ENCODE peak calls at places on chromosomes 6 and 20, in eight cellular contexts. Q is MM.1S, A is cardiac muscle cell, K is AG04450, L is omental fat pad, N is PC-3, V is fibroblast of mammary gland, S is epithelial cell of esophagus. P is an unnamed sample.

GRCh38 chr6:38141716-38142115 is 322.2 kb downstream of the ZFAND3 start:
- DNase-seq in Q (no peak), A (no peak), K (no peak), L (no peak), N (no peak), V (no peak), S (no peak), P (no peak)

GRCh38 chr6:144349690-144350132 is 64.6 kb downstream of the UTRN start:
- DNase-seq in Q (peak), A (peak), K (no peak), L (no peak), N (peak), V (peak), S (peak), P (no peak)

GRCh38 chr6:31308050-31308844 is 36.4 kb upstream of the HLA-C start:
- DNase-seq in Q (peak), A (no peak), K (no peak), L (no peak), N (no peak), V (no peak), S (peak), P (no peak)

GRCh38 chr6:16712931-16713484 is 48.3 kb downstream of the ATXN1 start:
- DNase-seq in Q (no peak), A (peak), K (peak), L (no peak), N (peak), V (peak), S (peak), P (no peak)

GRCh38 chr6:110355031-110355430 is 3.1 kb downstream of the METTL24 start:
- DNase-seq in Q (no peak), A (no peak), K (no peak), L (no peak), N (no peak), V (no peak), S (no peak), P (no peak)

GRCh38 chr6:484086-484728 is 92.7 kb downstream of the IRF4 start:
- DNase-seq in Q (no peak), A (peak), K (no peak), L (no peak), N (no peak), V (peak), S (peak), P (no peak)

GRCh38 chr20:2688041-2688591 is 4.5 kb upstream of the EBF4 start:
- DNase-seq in Q (peak), A (peak), K (no peak), L (no peak), N (peak), V (peak), S (peak), P (peak)

GRCh38 chr6:143498428-143498827 is 13.1 kb downstream of the FUCA2 start:
- DNase-seq in Q (no peak), A (no peak), K (no peak), L (no peak), N (no peak), V (no peak), S (no peak), P (no peak)

GRCh38 chr6:30678964-30679726 is 6.3 kb upstream of the DHX16 start:
- DNase-seq in Q (peak), A (peak), K (no peak), L (peak), N (peak), V (peak), S (peak), P (peak)

GRCh38 chr20:19802492-19803158 is 44.6 kb downstream of the RIN2 start:
- DNase-seq in Q (peak), A (no peak), K (no peak), L (no peak), N (peak), V (no peak), S (peak), P (no peak)

GRCh38 chr6:160088069-160088773 is 33.4 kb upstream of the SLC22A1 start:
- DNase-seq in Q (no peak), A (peak), K (peak), L (no peak), N (peak), V (peak), S (peak), P (peak)

GRCh38 chr6:156080371-156080770 is 624.7 kb upstream of the NOX3 start:
- DNase-seq in Q (no peak), A (no peak), K (no peak), L (no peak), N (peak), V (no peak), S (no peak), P (no peak)

GRCh38 chr6:5307058-5307457 is 45.7 kb downstream of the FARS2 start:
- DNase-seq in Q (no peak), A (no peak), K (no peak), L (no peak), N (no peak), V (no peak), S (no peak), P (no peak)

GRCh38 chr20:38840894-38841470 is 35.5 kb downstream of the PPP1R16B start:
- DNase-seq in Q (no peak), A (no peak), K (no peak), L (no peak), N (no peak), V (no peak), S (no peak), P (no peak)

GRCh38 chr20:1415667-1416468 is 23.0 kb upstream of the FKBP1A start:
- DNase-seq in Q (no peak), A (peak), K (peak), L (no peak), N (peak), V (peak), S (peak), P (no peak)

GRCh38 chr20:58690851-58691250 is 1.7 kb upstream of the NPEPL1 start:
- DNase-seq in Q (no peak), A (peak), K (no peak), L (no peak), N (no peak), V (peak), S (no peak), P (no peak)

DNA sequence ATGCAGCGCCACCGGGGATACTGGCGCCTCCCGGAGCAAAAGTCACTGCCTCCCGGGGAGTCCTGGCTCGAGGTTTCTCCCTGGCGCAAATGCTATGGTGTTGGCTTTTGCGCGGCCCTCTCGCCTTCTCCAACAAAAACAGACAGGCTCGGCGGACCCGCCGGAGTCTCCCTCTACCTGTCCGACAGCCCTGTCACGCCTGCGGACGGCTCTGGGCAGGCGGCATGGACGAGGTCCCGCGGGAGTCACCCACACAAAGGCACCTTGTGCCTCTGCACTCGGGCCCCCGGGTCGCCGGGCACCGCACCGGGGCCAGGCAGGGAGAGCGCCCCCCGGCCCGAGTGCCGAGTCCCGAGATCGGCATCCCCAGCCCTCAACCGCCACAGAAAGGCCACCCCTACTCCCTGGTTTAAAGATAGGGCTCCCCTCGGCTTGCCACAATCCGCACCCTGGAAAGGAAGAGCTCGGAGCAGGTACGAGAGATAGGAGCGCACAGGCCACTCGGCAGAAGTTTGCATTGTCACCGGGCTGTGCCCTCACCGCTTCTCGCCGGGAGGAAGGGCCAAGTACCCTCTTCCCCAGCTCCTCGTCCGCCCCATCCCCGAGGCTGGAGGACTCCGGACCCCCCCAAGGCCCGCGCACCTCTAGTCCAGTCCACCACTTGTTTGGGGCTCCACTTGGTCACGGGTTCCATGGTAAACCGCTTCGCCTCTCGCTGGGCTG is 903 bp downstream of the CNKSR3 start:
- DNase-seq in Q (no peak), A (peak), K (no peak), L (no peak), N (peak), V (peak), S (peak), P (peak)
- TF ChIP-seq CTCF in Q (no peak), A (no peak), K (no peak), L (no peak), N (no peak), V (no peak), S (no peak), P (no peak)

GRCh38 chr6:89032599-89032998 is 48.0 kb upstream of the PNRC1 start:
- DNase-seq in Q (no peak), A (peak), K (no peak), L (no peak), N (no peak), V (peak), S (peak), P (no peak)
- TF ChIP-seq CTCF in Q (no peak), A (peak), K (peak), L (no peak), N (no peak), V (peak), S (no peak), P (no peak)

DNA sequence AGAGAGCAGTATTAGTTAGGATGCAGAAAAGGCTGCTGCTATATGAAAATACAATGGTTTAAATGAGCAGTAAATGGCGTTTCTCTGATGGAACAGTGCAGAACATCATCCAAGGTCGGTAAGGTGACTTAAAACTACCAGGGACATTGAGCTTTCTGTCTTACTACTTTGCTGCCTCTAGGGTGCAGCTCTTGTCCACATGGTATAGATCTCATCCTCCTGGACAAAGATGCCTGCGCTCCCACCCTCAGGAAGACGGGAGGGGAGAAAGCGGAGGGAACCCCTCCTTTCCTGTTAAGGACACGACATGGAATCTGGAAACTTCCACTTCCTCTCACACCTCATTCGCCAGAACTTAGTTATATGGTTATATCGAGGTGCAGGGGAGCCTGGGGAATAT is 224.4 kb upstream of the TSHZ2 start:
- DNase-seq in Q (peak), A (peak), K (no peak), L (no peak), N (peak), V (peak), S (peak), P (no peak)
- TF ChIP-seq CTCF in Q (peak), A (peak), K (no peak), L (no peak), N (peak), V (peak), S (peak), P (peak)

GRCh38 chr6:138643210-138643609 is 130.4 kb upstream of the CCDC28A start:
- DNase-seq in Q (no peak), A (no peak), K (no peak), L (no peak), N (no peak), V (no peak), S (no peak), P (no peak)
- TF ChIP-seq CTCF in Q (no peak), A (no peak), K (no peak), L (no peak), N (no peak), V (no peak), S (no peak), P (no peak)

GRCh38 chr6:90496617-90497016 is 90.3 kb downstream of the MAP3K7 start:
- DNase-seq in Q (no peak), A (no peak), K (no peak), L (no peak), N (no peak), V (no peak), S (no peak), P (no peak)

GRCh38 chr6:90500458-90500857 is 86.4 kb downstream of the MAP3K7 start:
- DNase-seq in Q (no peak), A (no peak), K (no peak), L (no peak), N (no peak), V (no peak), S (peak), P (no peak)

GRCh38 chr6:90495216-90495817 is 91.6 kb downstream of the MAP3K7 start:
- DNase-seq in Q (no peak), A (no peak), K (no peak), L (no peak), N (no peak), V (no peak), S (no peak), P (no peak)

GRCh38 chr6:90496191-90496590 is 90.7 kb downstream of the MAP3K7 start:
- DNase-seq in Q (no peak), A (no peak), K (no peak), L (no peak), N (no peak), V (no peak), S (no peak), P (no peak)

GRCh38 chr6:90497411-90497810 is 89.5 kb downstream of the MAP3K7 start:
- DNase-seq in Q (no peak), A (no peak), K (no peak), L (no peak), N (peak), V (no peak), S (no peak), P (no peak)
- TF ChIP-seq CTCF in Q (no peak), A (no peak), K (no peak), L (no peak), N (peak), V (no peak), S (no peak), P (no peak)

DNA sequence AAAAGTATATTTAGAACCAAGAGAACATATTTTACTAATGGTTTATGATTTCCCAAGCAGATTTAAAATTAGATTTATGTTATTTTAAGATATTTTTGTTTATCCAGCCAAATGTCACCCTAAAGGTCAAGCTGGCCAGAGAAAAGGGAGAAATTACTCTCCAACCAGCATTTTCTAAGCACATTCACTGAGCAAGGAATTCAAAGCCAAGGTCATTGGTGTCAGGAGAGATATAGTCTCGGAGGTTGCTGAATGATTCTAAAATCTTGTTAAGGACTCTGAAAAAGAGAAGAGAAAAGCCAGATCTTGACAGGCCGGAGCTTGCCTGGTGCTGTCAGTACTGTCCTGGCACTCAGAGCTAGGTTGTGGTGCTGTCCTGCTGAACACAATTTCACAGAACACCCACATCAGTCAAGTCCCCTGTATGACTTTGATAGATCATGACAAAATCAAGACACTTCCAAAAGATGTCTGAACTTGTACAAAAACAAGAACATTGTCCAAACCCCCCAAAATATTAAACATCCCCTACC is 222.3 kb upstream of the SMLR1 start:
- DNase-seq in Q (no peak), A (no peak), K (no peak), L (no peak), N (no peak), V (no peak), S (peak), P (no peak)
- TF ChIP-seq CTCF in Q (no peak), A (no peak), K (no peak), L (no peak), N (no peak), V (no peak), S (no peak), P (no peak)

GRCh38 chr6:52728394-52728793 is 34.9 kb downstream of the GSTA2 start:
- DNase-seq in Q (no peak), A (peak), K (no peak), L (no peak), N (peak), V (no peak), S (no peak), P (no peak)
- TF ChIP-seq CTCF in Q (no peak), A (no peak), K (no peak), L (no peak), N (no peak), V (no peak), S (no peak), P (no peak)

P was measured in glutamatergic neuron.